ENCODE peak calls at places on chromosome 22, in six cellular contexts. One of them, this sample, is unnamed.

GRCh38 chr22:49296561-49296960 is 531.1 kb downstream of the BRD1 start:
- DNase-seq in neural progenitor cell: no peak
- DNase-seq in hepatic stellate cell: no peak
- DNase-seq in left colon: peak; percentile 14
- DNase-seq in T-helper 2 cell: no peak
- DNase-seq in T1000: no peak
- DNase-seq in this sample: peak; percentile 54

GRCh38 chr22:43154887-43155536 is 3.7 kb downstream of the TSPO start:
- DNase-seq in T-helper 2 cell: no peak
- DNase-seq in left colon: no peak
- DNase-seq in hepatic stellate cell: no peak
- DNase-seq in T1000: no peak
- DNase-seq in neural progenitor cell: no peak
- DNase-seq in this sample: peak; percentile 79

GRCh38 chr22:25806579-25806978 is 64.6 kb downstream of the MYO18B start:
- DNase-seq in T1000: no peak
- DNase-seq in hepatic stellate cell: no peak
- DNase-seq in neural progenitor cell: no peak
- DNase-seq in left colon: no peak
- DNase-seq in T-helper 2 cell: no peak
- DNase-seq in this sample: no peak

GRCh38 chr22:42747701-42748513 is 27.2 kb upstream of the A4GALT start:
- DNase-seq in T-helper 2 cell: no peak
- DNase-seq in hepatic stellate cell: peak; percentile 56
- DNase-seq in T1000: no peak
- DNase-seq in left colon: no peak
- DNase-seq in neural progenitor cell: peak; percentile 62
- DNase-seq in this sample: no peak

GRCh38 chr22:37552560-37553163 is 7.6 kb upstream of the CDC42EP1 start:
- DNase-seq in neural progenitor cell: peak; percentile 94
- DNase-seq in hepatic stellate cell: peak; percentile 81
- DNase-seq in T1000: no peak
- DNase-seq in T-helper 2 cell: no peak
- DNase-seq in left colon: peak; percentile 60
- DNase-seq in this sample: no peak

GRCh38 chr22:45496451-45496941 is 6.2 kb upstream of the FBLN1 start:
- DNase-seq in neural progenitor cell: no peak
- DNase-seq in left colon: no peak
- DNase-seq in T1000: no peak
- DNase-seq in T-helper 2 cell: no peak
- DNase-seq in hepatic stellate cell: no peak
- DNase-seq in this sample: no peak

GRCh38 chr22:48223488-48224190 is 1461.2 kb downstream of the TBC1D22A start:
- DNase-seq in left colon: no peak
- DNase-seq in neural progenitor cell: no peak
- DNase-seq in hepatic stellate cell: no peak
- DNase-seq in T1000: no peak
- DNase-seq in T-helper 2 cell: no peak
- DNase-seq in this sample: no peak

GRCh38 chr22:44918925-44919392 is 90.8 kb downstream of the PHF21B start:
- DNase-seq in neural progenitor cell: no peak
- DNase-seq in left colon: no peak
- DNase-seq in hepatic stellate cell: no peak
- DNase-seq in T1000: no peak
- DNase-seq in T-helper 2 cell: no peak
- DNase-seq in this sample: no peak

GRCh38 chr22:20777420-20778177 is 3.7 kb downstream of the SERPIND1 start:
- DNase-seq in T1000: peak; percentile 34
- DNase-seq in hepatic stellate cell: peak; percentile 78
- DNase-seq in left colon: no peak
- DNase-seq in T-helper 2 cell: no peak
- DNase-seq in neural progenitor cell: no peak
- DNase-seq in this sample: no peak

GRCh38 chr22:41847300-41847699 is 14.4 kb downstream of the SREBF2 start:
- DNase-seq in T1000: no peak
- DNase-seq in neural progenitor cell: no peak
- DNase-seq in hepatic stellate cell: no peak
- DNase-seq in left colon: no peak
- DNase-seq in T-helper 2 cell: no peak
- DNase-seq in this sample: no peak

GRCh38 chr22:41687901-41688364 is 734 bp downstream of the SNU13 start:
- DNase-seq in T1000: no peak
- DNase-seq in neural progenitor cell: peak; percentile 54
- DNase-seq in T-helper 2 cell: no peak
- DNase-seq in left colon: no peak
- DNase-seq in hepatic stellate cell: peak; percentile 45
- DNase-seq in this sample: peak; percentile 54

GRCh38 chr22:32754413-32755041 is 47.0 kb upstream of the TIMP3 start:
- DNase-seq in T-helper 2 cell: no peak
- DNase-seq in T1000: no peak
- DNase-seq in left colon: peak; percentile 38
- DNase-seq in neural progenitor cell: no peak
- DNase-seq in hepatic stellate cell: peak; percentile 63
- DNase-seq in this sample: no peak

GRCh38 chr22:50129121-50129734 is 39.4 kb downstream of the MOV10L1 start:
- DNase-seq in hepatic stellate cell: no peak
- DNase-seq in T1000: no peak
- DNase-seq in left colon: no peak
- DNase-seq in neural progenitor cell: no peak
- DNase-seq in T-helper 2 cell: no peak
- DNase-seq in this sample: no peak

GRCh38 chr22:49779226-49779625 is 48.4 kb downstream of the BRD1 start:
- DNase-seq in T1000: no peak
- DNase-seq in T-helper 2 cell: no peak
- DNase-seq in hepatic stellate cell: no peak
- DNase-seq in neural progenitor cell: no peak
- DNase-seq in left colon: no peak
- DNase-seq in this sample: no peak

GRCh38 chr22:36182871-36183270 is 18.7 kb downstream of the APOL4 start:
- DNase-seq in T1000: no peak
- DNase-seq in left colon: no peak
- DNase-seq in hepatic stellate cell: no peak
- DNase-seq in T-helper 2 cell: no peak
- DNase-seq in neural progenitor cell: no peak
- DNase-seq in this sample: no peak

This sample was measured in upper lobe of left lung.